ENCODE peak calls at places on chromosomes 7 and 10, in six cellular contexts. U is astrocyte, V is OCI-LY7, A is adipocyte, H is astrocyte of the cerebellum, W is fibroblast of the aortic adventitia. C is an unnamed sample.

GRCh38 chr10:125985557-125986246 is 89.3 kb downstream of the FANK1 start:
- DNase-seq in U (no peak), V (no peak), A (no peak), H (no peak), W (peak; percentile 19), C (peak; percentile 49)

GRCh38 chr10:119834188-119834587 is 38.5 kb downstream of the MCMBP start:
- DNase-seq in U (no peak), V (no peak), A (no peak), H (no peak), W (no peak), C (no peak)

GRCh38 chr10:95279042-95279820 is 11.6 kb downstream of the PDLIM1 start:
- DNase-seq in U (peak; percentile 62), V (no peak), A (peak; percentile 62), H (no peak), W (peak; percentile 61), C (peak; percentile 63)

GRCh38 chr10:13743101-13743693 is 156.4 kb downstream of the PRPF18 start:
- DNase-seq in U (no peak), V (no peak), A (no peak), H (no peak), W (no peak), C (no peak)

GRCh38 chr10:63267414-63268138 is 134.4 kb downstream of the NRBF2 start:
- DNase-seq in U (peak; percentile 75), V (peak; percentile 73), A (peak; percentile 88), H (peak; percentile 66), W (peak; percentile 88), C (peak; percentile 89)

GRCh38 chr10:114680557-114681117 is 22.6 kb upstream of the ABLIM1 start:
- DNase-seq in U (no peak), V (no peak), A (no peak), H (no peak), W (no peak), C (no peak)

GRCh38 chr7:78953090-78953489 is 500.4 kb downstream of the MAGI2 start:
- DNase-seq in U (no peak), V (no peak), A (no peak), H (no peak), W (no peak), C (peak; percentile 74)

GRCh38 chr10:34092891-34093290 is 722.2 kb downstream of the PARD3 start:
- DNase-seq in U (peak; percentile 21), V (no peak), A (peak; percentile 14), H (no peak), W (peak; percentile 55), C (peak; percentile 71)

GRCh38 chr10:71262027-71262426 is 49.7 kb downstream of the UNC5B start:
- DNase-seq in U (no peak), V (no peak), A (no peak), H (no peak), W (no peak), C (no peak)

GRCh38 chr7:39720586-39720985 is 97.2 kb downstream of the RALA start:
- DNase-seq in U (peak; percentile 63), V (no peak), A (no peak), H (no peak), W (no peak), C (peak; percentile 34)

GRCh38 chr7:74263399-74264120 is 9.4 kb upstream of the RFC2 start:
- DNase-seq in U (no peak), V (no peak), A (no peak), H (no peak), W (no peak), C (no peak)

GRCh38 chr7:1720325-1720724 is 50.2 kb downstream of the ELFN1 start:
- DNase-seq in U (no peak), V (peak; percentile 44), A (no peak), H (no peak), W (no peak), C (no peak)

GRCh38 chr10:132847416-132847777 is 61.5 kb upstream of the NKX6-2 start:
- DNase-seq in U (no peak), V (no peak), A (no peak), H (no peak), W (no peak), C (no peak)

GRCh38 chr10:132849546-132850031 is 63.6 kb upstream of the NKX6-2 start:
- DNase-seq in U (no peak), V (no peak), A (no peak), H (no peak), W (no peak), C (no peak)

GRCh38 chr10:132847856-132848255 is 61.9 kb upstream of the NKX6-2 start:
- DNase-seq in U (no peak), V (no peak), A (no peak), H (no peak), W (no peak), C (no peak)

GRCh38 chr10:132848951-132849545 is 63.1 kb upstream of the NKX6-2 start:
- DNase-seq in U (no peak), V (no peak), A (no peak), H (no peak), W (no peak), C (no peak)

DNA sequence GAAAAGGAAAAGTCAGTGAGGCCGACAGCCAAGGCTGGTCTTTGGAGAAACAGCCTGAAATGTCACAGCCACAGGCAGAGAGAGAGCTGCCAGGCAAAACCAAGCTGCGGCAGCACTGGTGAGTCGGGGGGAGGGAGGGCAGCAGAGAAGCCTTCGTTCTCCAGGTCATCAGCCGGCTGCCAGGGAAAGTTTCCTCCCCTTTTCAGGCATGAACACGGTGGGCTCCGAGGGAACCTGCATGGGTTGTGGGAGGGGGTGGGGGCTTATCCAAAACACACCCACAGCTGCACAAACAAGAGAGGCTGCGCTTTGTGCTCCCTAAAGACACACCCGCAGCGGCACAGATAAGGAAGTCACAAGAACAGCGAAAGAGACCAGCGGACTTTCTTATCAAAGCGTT is 62.4 kb upstream of the NKX6-2 start:
- DNase-seq in U (no peak), V (no peak), A (no peak), H (no peak), W (no peak), C (no peak)
- H3K4me3 ChIP-seq in U (no peak overlapping the region), V (no peak overlapping the region), A (no peak overlapping the region), H (no peak overlapping the region), W (no peak overlapping the region), C (no peak overlapping the region)

DNA sequence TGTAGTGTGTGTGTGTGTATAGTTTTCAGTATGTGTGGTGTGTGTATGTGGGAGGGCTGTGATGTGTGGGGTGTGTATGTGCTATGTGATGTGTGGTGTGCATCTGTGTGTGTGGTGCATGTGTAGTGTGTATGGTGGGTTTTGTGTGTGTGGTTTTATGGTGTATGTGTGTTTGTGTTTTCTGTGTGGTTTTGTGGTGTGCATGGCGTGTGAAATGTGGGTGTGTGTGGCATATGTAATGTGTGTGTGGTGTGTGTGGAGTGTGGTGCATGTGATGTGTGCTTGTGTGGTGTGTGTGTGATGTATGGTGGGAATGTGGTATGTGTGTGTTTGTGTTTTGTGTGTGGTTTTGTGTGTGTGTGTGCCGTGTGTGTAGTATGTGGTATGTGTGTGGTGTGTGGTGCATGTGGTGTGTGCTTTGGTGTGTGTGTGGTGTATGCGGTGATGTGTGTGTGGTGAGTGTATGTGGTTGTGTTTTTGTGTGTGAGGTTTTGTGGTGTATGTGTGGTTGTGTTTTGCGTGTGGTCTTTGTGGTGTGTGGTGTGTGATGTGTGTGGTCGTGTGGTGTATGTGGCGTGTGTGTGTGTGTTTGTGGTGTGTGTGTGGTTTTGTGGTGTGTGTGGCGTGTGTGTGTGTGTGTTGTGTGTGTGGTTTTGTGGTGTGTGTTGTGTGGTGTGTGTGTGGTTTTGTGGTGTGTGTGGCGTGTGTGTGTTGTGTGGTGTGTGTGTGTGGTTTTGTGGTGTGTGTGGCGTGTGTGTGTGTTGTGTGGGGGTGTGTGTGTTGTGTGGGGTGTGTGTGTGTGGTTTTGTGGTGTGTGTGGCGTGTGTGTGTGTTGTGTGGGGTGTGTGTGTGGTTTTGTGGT is 18.0 kb upstream of the PPP2R2D start:
- DNase-seq in U (no peak), V (no peak), A (no peak), H (no peak), W (no peak), C (no peak)
- H3K4me3 ChIP-seq in U (no peak overlapping the region), V (no peak overlapping the region), A (no peak overlapping the region), H (no peak overlapping the region), W (no peak overlapping the region), C (no peak overlapping the region)

GRCh38 chr10:86670290-86670811 is 2.0 kb downstream of the LDB3 start:
- DNase-seq in U (no peak), V (no peak), A (no peak), H (no peak), W (no peak), C (no peak)
- H3K4me3 ChIP-seq in U (no peak overlapping the region), V (no peak overlapping the region), A (no peak overlapping the region), H (no peak overlapping the region), W (no peak overlapping the region), C (no peak overlapping the region)

GRCh38 chr10:78756604-78757442 is 311.9 kb upstream of the ZMIZ1 start:
- DNase-seq in U (peak; percentile 97), V (no peak), A (peak; percentile 98), H (peak; percentile 84), W (peak; percentile 96), C (peak; percentile 98)
- H3K4me3 ChIP-seq in U (no peak overlapping the region), V (no peak overlapping the region), A (no peak overlapping the region), H (no peak overlapping the region), W (no peak overlapping the region), C (no peak overlapping the region)